ENCODE peak calls at places on chromosomes 4 and X, in ten cellular contexts. I is HT-29; L is NCI-H1048; F is stimulated activated naive B cell treated with anti-CD40 and anti-IgM and Interleukin-4, amounts not matched to agents 10 μg/mL and 1 μg/mL and 100 μg/mL, for 72 hours; D is NCI-H345; U is effector memory CD8-positive, alpha-beta T cell; B is NCI-H2171; W is COLO829; O is NCI-H2081 treated with DMSO at 0.1 percent for 48 hours; T is stimulated activated CD8-positive, alpha-beta memory T cell treated with anti-CD3 and anti-CD28 coated beads, Interleukin-7, amount 100 ng/mL, for 1 hour. E is an unnamed sample.

GRCh38 chrX:150238656-150239382 is 124.3 kb upstream of the MAMLD1 start:
- DNase-seq in I (no peak), L (no peak), F (no peak), D (no peak), U (no peak), B (no peak), W (no peak), O (no peak), T (no peak), E (peak)

GRCh38 chr4:69078852-69079251 is 17.4 kb upstream of the UGT2B7 start:
- DNase-seq in I (no peak), L (no peak), F (no peak), D (peak), U (no peak), B (no peak), W (no peak), O (peak), T (no peak), E (no peak)

GRCh38 chrX:154540897-154541535 is 5.6 kb downstream of the G6PD start:
- DNase-seq in I (peak), L (no peak), F (no peak), D (no peak), U (no peak), B (no peak), W (no peak), O (no peak), T (no peak), E (no peak)

GRCh38 chr4:12500409-12500808 is 983.7 kb downstream of the RAB28 start:
- DNase-seq in I (no peak), L (no peak), F (no peak), D (no peak), U (no peak), B (no peak), W (no peak), O (no peak), T (no peak), E (no peak)

GRCh38 chrX:110268875-110269274 is 49.0 kb downstream of the AMMECR1 start:
- DNase-seq in I (no peak), L (no peak), F (no peak), D (no peak), U (no peak), B (no peak), W (no peak), O (no peak), T (no peak), E (no peak)

GRCh38 chrX:111170017-111170416 is 74.0 kb downstream of the PAK3 start:
- DNase-seq in I (no peak), L (no peak), F (no peak), D (no peak), U (no peak), B (no peak), W (no peak), O (no peak), T (no peak), E (no peak)

GRCh38 chrX:154372612-154373022 is 1.8 kb downstream of the FLNA start:
- DNase-seq in I (no peak), L (no peak), F (no peak), D (no peak), U (peak), B (no peak), W (no peak), O (no peak), T (no peak), E (no peak)

GRCh38 chrX:11755724-11756123 is 2.3 kb upstream of the MSL3 start:
- DNase-seq in I (peak), L (no peak), F (no peak), D (peak), U (no peak), B (no peak), W (no peak), O (no peak), T (no peak), E (no peak)

GRCh38 chr4:139630991-139631390 is 34.6 kb upstream of the MGST2 start:
- DNase-seq in I (no peak), L (no peak), F (no peak), D (no peak), U (no peak), B (no peak), W (no peak), O (no peak), T (no peak), E (no peak)

GRCh38 chrX:97563531-97564133 is 679.9 kb downstream of the RPA4 start:
- DNase-seq in I (peak), L (no peak), F (peak), D (peak), U (peak), B (no peak), W (peak), O (no peak), T (peak), E (peak)

GRCh38 chrX:134144231-134144630 is 92.8 kb upstream of the CCDC160 start:
- DNase-seq in I (peak), L (no peak), F (peak), D (peak), U (no peak), B (peak), W (peak), O (no peak), T (no peak), E (no peak)

GRCh38 chrX:48617542-48618340 is 20.4 kb downstream of the WDR13 start:
- DNase-seq in I (no peak), L (no peak), F (no peak), D (no peak), U (no peak), B (no peak), W (no peak), O (no peak), T (no peak), E (no peak)

GRCh38 chr4:126238010-126238409 is 923.3 kb downstream of the FAT4 start:
- DNase-seq in I (no peak), L (no peak), F (no peak), D (no peak), U (no peak), B (no peak), W (no peak), O (no peak), T (no peak), E (no peak)

GRCh38 chr4:100008048-100008447 is 58.0 kb upstream of the H2AZ1 start:
- DNase-seq in I (no peak), L (no peak), F (no peak), D (no peak), U (no peak), B (no peak), W (no peak), O (no peak), T (no peak), E (no peak)

GRCh38 chr4:138978028-138978585 is 37.5 kb upstream of the NOCT start:
- DNase-seq in I (no peak), L (no peak), F (no peak), D (no peak), U (no peak), B (no peak), W (no peak), O (no peak), T (no peak), E (no peak)

GRCh38 chrX:72126048-72126415 is 5.7 kb downstream of the RTL5 start:
- DNase-seq in I (no peak), L (no peak), F (no peak), D (no peak), U (no peak), B (no peak), W (no peak), O (peak), T (no peak), E (peak)

GRCh38 chr4:39664828-39665731 is 26.4 kb upstream of the SMIM14 start:
- DNase-seq in I (peak), L (no peak), F (no peak), D (no peak), U (no peak), B (no peak), W (no peak), O (no peak), T (no peak), E (no peak)

GRCh38 chr4:7194251-7195137 is 2.2 kb downstream of the SORCS2 start:
- DNase-seq in I (peak), L (no peak), F (no peak), D (peak), U (peak), B (no peak), W (no peak), O (no peak), T (no peak), E (peak)